ENCODE peak calls at places on chromosomes 6 and 20, in four cellular contexts. M, E, W and K are unnamed samples. For H3K27me3, the result is how much of the 10 kb centered on the place peaks cover.

GRCh38 chr6:35425284-35425683 is 26.9 kb upstream of the FANCE start:
- DNase-seq in E (no peak), W (no peak), M (peak), K (peak)

GRCh38 chr6:144660545-144660944 is 375.4 kb downstream of the UTRN start:
- DNase-seq in E (no peak), W (peak), M (no peak), K (no peak)

GRCh38 chr20:50765674-50766073 is 29.2 kb upstream of the BCAS4 start:
- DNase-seq in W (no peak), E (no peak), M (no peak), K (no peak)

GRCh38 chr6:160737934-160738333 is 35.9 kb downstream of the PLG start:
- DNase-seq in W (no peak), M (no peak), E (no peak), K (no peak)

GRCh38 chr20:40471261-40471629 is 217.8 kb downstream of the MAFB start:
- DNase-seq in M (no peak), E (no peak), W (peak), K (no peak)

GRCh38 chr6:87095056-87095527 is at the start of gene CGA:
- DNase-seq in M (no peak), E (no peak), W (no peak), K (no peak)

GRCh38 chr6:118902731-118903130 is 8.8 kb downstream of the ASF1A start:
- DNase-seq in W (no peak), E (no peak), M (peak), K (peak)

GRCh38 chr6:34970487-34970886 is 81.4 kb downstream of the ANKS1A start:
- DNase-seq in M (peak), E (no peak), W (no peak), K (no peak)

GRCh38 chr20:57048027-57048869 is 218.2 kb downstream of the BMP7 start:
- DNase-seq in M (peak), E (no peak), W (peak), K (peak)

GRCh38 chr20:17651761-17652388 is 30.2 kb downstream of the RRBP1 start:
- DNase-seq in M (peak), W (no peak), E (no peak), K (no peak)

GRCh38 chr20:17650816-17651760 is 31.0 kb downstream of the RRBP1 start:
- DNase-seq in W (no peak), E (no peak), M (peak), K (no peak)

GRCh38 chr20:17653835-17654648 is 28.0 kb downstream of the RRBP1 start:
- DNase-seq in M (no peak), E (no peak), W (no peak), K (no peak)

GRCh38 chr20:17650301-17650761 is 31.7 kb downstream of the RRBP1 start:
- DNase-seq in M (no peak), E (no peak), W (no peak), K (no peak)

GRCh38 chr20:17652411-17652810 is 29.6 kb downstream of the RRBP1 start:
- DNase-seq in M (no peak), E (no peak), W (no peak), K (no peak)
- TF ChIP-seq CTCF in M (no peak), E (no peak), W (no peak), K (no peak)

DNA sequence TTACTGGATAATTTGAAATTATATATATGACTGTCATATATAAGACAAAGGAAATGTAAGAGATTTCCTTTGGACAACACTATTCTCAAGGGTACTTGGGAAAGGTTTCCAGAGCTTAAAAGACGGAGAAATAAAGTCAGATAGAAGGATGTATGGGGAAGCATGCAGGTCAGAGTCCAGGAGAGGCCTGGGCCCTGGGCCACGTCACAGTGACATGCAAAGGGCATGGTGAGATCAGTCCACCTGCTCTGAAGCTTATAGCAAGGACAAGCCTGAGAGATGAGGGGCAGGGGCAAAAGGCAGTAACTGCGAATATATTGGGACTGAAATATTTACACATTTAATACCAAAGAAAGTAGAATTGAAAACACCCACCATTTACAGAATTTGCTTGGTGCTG is 24.6 kb upstream of the GMDS start:
- DNase-seq in E (no peak), W (no peak), M (no peak), K (no peak)
- H3K27me3 ChIP-seq in E (under half), W (under half), M (under half), K (under half)

GRCh38 chr6:1400126-1400850 is 10.9 kb downstream of the FOXF2 start:
- DNase-seq in E (no peak), W (no peak), M (no peak), K (no peak)
- H3K4me3 ChIP-seq in E (no peak), W (no peak), M (no peak), K (no peak)

GRCh38 chr6:11618533-11618932 is 81.0 kb downstream of the TMEM170B start:
- DNase-seq in E (no peak), W (no peak), M (no peak), K (peak)
- TF ChIP-seq CTCF in E (no peak), W (peak), M (peak), K (peak)

DNA sequence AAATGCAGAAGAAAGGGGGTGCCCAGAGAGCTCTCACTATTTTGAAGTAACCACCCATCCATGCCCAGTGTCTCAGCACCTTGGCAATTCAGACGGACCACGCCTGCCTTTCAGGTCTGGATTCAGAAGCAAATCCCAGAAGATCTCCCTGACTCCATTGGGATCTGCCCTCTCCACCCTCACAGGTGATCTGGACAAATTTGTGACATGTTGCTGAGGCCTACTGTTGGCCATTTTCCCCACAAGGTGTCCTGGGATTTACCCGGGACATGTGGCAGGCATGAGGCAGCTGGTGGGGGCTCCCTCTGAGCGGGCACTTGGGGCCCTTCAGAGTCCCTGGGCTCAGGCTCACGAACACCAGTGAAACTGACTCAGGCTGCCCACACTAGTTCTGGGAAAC is 51.9 kb upstream of the IYD start:
- DNase-seq in M (no peak), E (no peak), W (no peak), K (no peak)
- H3K27me3 ChIP-seq in M (under half), E (under half), W (under half), K (under half)

GRCh38 chr20:10541668-10542411 is 106.7 kb downstream of the SLX4IP start:
- DNase-seq in M (no peak), W (no peak), E (no peak), K (no peak)

GRCh38 chr20:10539818-10540553 is 104.9 kb downstream of the SLX4IP start:
- DNase-seq in M (no peak), W (no peak), E (no peak), K (no peak)

GRCh38 chr20:10538768-10539167 is 103.7 kb downstream of the SLX4IP start:
- DNase-seq in E (no peak), M (no peak), W (no peak), K (no peak)

GRCh38 chr20:10537850-10538480 is 102.9 kb downstream of the SLX4IP start:
- DNase-seq in M (peak), E (no peak), W (no peak), K (peak)

GRCh38 chr20:10540636-10541493 is 105.8 kb downstream of the SLX4IP start:
- DNase-seq in M (peak), E (no peak), W (no peak), K (peak)
- H3K4me3 ChIP-seq in M (no peak), E (no peak), W (no peak), K (peak)

GRCh38 chr20:10357974-10358373 is 76.0 kb downstream of the MKKS start:
- DNase-seq in M (peak), W (no peak), E (no peak), K (no peak)
- TF ChIP-seq CTCF in M (peak), W (no peak), E (peak), K (peak)

GRCh38 chr20:46995561-46996142 is 101.0 kb downstream of the EYA2 start:
- DNase-seq in E (no peak), W (no peak), M (no peak), K (no peak)
- H3K27me3 ChIP-seq in E (under half), W (under half), M (under half), K (under half)